ENCODE peak calls at places on chromosome 5, in ten cellular contexts. T is activated CD4-positive, alpha-beta T cell treated with anti-CD3 and anti-CD28 coated beads, Interleukin-2, amount 50 U/mL, for 1 hour; N is esophagus squamous epithelium; W is foreskin fibroblast; X is AG10803; I is sciatic nerve; D is GM06990; H is ureter; P is stimulated activated CD4-positive, alpha-beta T cell treated with anti-CD3 and anti-CD28 coated beads, Interleukin-4, amount 100 ng/mL, for 4 hours; V is GM10248. A is an unnamed sample.
A peak's percentile ranks its signal among the peaks of the same experiment; 100 is the strongest.

GRCh38 chr5:83472213-83472507 is 616 bp downstream of the VCAN start:
- DNase-seq in T (no peak), N (no peak), W (no peak), X (no peak), I (no peak), D (no peak), H (no peak), P (no peak), V (no peak), A (peak; percentile 17)

GRCh38 chr5:151092750-151093149 is 11.9 kb upstream of the TNIP1 start:
- DNase-seq in T (no peak), N (no peak), W (peak; percentile 90), X (peak; percentile 92), I (no peak), D (no peak), H (no peak), P (no peak), V (no peak), A (no peak)

GRCh38 chr5:19233573-19233972 is 754.4 kb downstream of the CDH18 start:
- DNase-seq in T (no peak), N (no peak), W (no peak), X (no peak), I (no peak), D (no peak), H (no peak), P (no peak), V (no peak), A (no peak)

GRCh38 chr5:179055436-179055835 is 4.7 kb upstream of the ZNF354C start:
- DNase-seq in T (no peak), N (no peak), W (no peak), X (no peak), I (no peak), D (no peak), H (no peak), P (no peak), V (no peak), A (no peak)

GRCh38 chr5:1468629-1469527 is 23.6 kb upstream of the SLC6A3 start:
- DNase-seq in T (no peak), N (no peak), W (no peak), X (no peak), I (peak; percentile 52), D (no peak), H (no peak), P (no peak), V (no peak), A (no peak)

GRCh38 chr5:117731445-117731844 is 1156.8 kb upstream of the SEMA6A start:
- DNase-seq in T (no peak), N (no peak), W (no peak), X (no peak), I (no peak), D (no peak), H (no peak), P (no peak), V (no peak), A (no peak)

GRCh38 chr5:98772415-98773213 is 849 bp upstream of the RGMB start:
- DNase-seq in T (peak; percentile 54), N (peak; percentile 24), W (no peak), X (no peak), I (peak; percentile 79), D (no peak), H (peak; percentile 75), P (peak; percentile 46), V (peak; percentile 39), A (no peak)

GRCh38 chr5:159094745-159095144 is 5.0 kb downstream of the EBF1 start:
- DNase-seq in T (peak; percentile 32), N (no peak), W (no peak), X (peak; percentile 82), I (peak; percentile 87), D (peak; percentile 56), H (peak; percentile 62), P (peak; percentile 42), V (no peak), A (peak; percentile 64)

GRCh38 chr5:90529939-90530677 is 724 bp upstream of the LYSMD3 start:
- DNase-seq in T (peak; percentile 40), N (peak; percentile 50), W (peak; percentile 79), X (peak; percentile 80), I (peak; percentile 73), D (no peak), H (peak; percentile 78), P (peak; percentile 31), V (peak; percentile 63), A (peak; percentile 52)

GRCh38 chr5:160269017-160269416 is 39.7 kb downstream of the FABP6 start:
- DNase-seq in T (no peak), N (peak; percentile 39), W (peak; percentile 50), X (peak; percentile 29), I (peak; percentile 87), D (no peak), H (peak; percentile 89), P (no peak), V (no peak), A (no peak)

GRCh38 chr5:369151-369939 is 47.8 kb downstream of the AHRR start:
- DNase-seq in T (no peak), N (no peak), W (peak; percentile 58), X (no peak), I (peak; percentile 50), D (peak; percentile 70), H (peak; percentile 32), P (no peak), V (no peak), A (no peak)

GRCh38 chr5:56354836-56355235 is 121.7 kb upstream of the ANKRD55 start:
- DNase-seq in T (no peak), N (no peak), W (no peak), X (no peak), I (no peak), D (no peak), H (no peak), P (no peak), V (no peak), A (no peak)

GRCh38 chr5:122415481-122416120 is 103.6 kb downstream of the SNCAIP start:
- DNase-seq in T (no peak), N (no peak), W (peak; percentile 54), X (peak; percentile 74), I (peak; percentile 60), D (peak; percentile 20), H (peak; percentile 68), P (no peak), V (peak; percentile 47), A (peak; percentile 79)

GRCh38 chr5:33482335-33482734 is 41.6 kb downstream of the TARS1 start:
- DNase-seq in T (no peak), N (no peak), W (no peak), X (no peak), I (no peak), D (no peak), H (no peak), P (no peak), V (no peak), A (no peak)

GRCh38 chr5:62558941-62559340 is 19.7 kb upstream of the LRRC70 start:
- DNase-seq in T (no peak), N (no peak), W (no peak), X (no peak), I (no peak), D (no peak), H (no peak), P (no peak), V (no peak), A (no peak)

GRCh38 chr5:74954919-74955318 is 88.7 kb upstream of the FAM169A start:
- DNase-seq in T (no peak), N (no peak), W (no peak), X (peak; percentile 44), I (no peak), D (no peak), H (no peak), P (no peak), V (no peak), A (no peak)

GRCh38 chr5:40904205-40904993 is 4.9 kb upstream of the C7 start:
- DNase-seq in T (no peak), N (no peak), W (peak; percentile 24), X (peak; percentile 61), I (peak; percentile 71), D (no peak), H (peak; percentile 79), P (no peak), V (peak; percentile 49), A (peak; percentile 87)

GRCh38 chr5:39109616-39110015 is 35.4 kb upstream of the RICTOR start:
- DNase-seq in T (no peak), N (no peak), W (no peak), X (no peak), I (no peak), D (no peak), H (no peak), P (no peak), V (no peak), A (no peak)

GRCh38 chr5:179959627-179960026 is 51.9 kb upstream of the TBC1D9B start:
- DNase-seq in T (no peak), N (no peak), W (no peak), X (no peak), I (no peak), D (no peak), H (no peak), P (no peak), V (no peak), A (no peak)

GRCh38 chr5:120293796-120294195 is 170.3 kb upstream of the PRR16 start:
- DNase-seq in T (no peak), N (no peak), W (peak; percentile 87), X (peak; percentile 96), I (no peak), D (no peak), H (no peak), P (no peak), V (no peak), A (no peak)

GRCh38 chr5:36870399-36871040 is 6.0 kb upstream of the NIPBL start:
- DNase-seq in T (no peak), N (no peak), W (peak; percentile 36), X (peak; percentile 67), I (no peak), D (peak; percentile 53), H (no peak), P (no peak), V (peak; percentile 64), A (peak; percentile 85)

GRCh38 chr5:652023-652515 is 39.9 kb downstream of the CEP72 start:
- DNase-seq in T (no peak), N (no peak), W (no peak), X (no peak), I (peak; percentile 45), D (no peak), H (no peak), P (no peak), V (no peak), A (no peak)

GRCh38 chr5:64026493-64026892 is 64.2 kb upstream of the HTR1A start:
- DNase-seq in T (no peak), N (no peak), W (no peak), X (no peak), I (no peak), D (no peak), H (no peak), P (no peak), V (no peak), A (no peak)

GRCh38 chr5:144276034-144276822 is 105.6 kb downstream of the KCTD16 start:
- DNase-seq in T (no peak), N (no peak), W (no peak), X (peak; percentile 37), I (no peak), D (no peak), H (no peak), P (no peak), V (no peak), A (no peak)